ENCODE peak calls at places on chromosomes 5 and 9, in five cellular contexts. One of them, this sample, is unnamed.

GRCh38 chr9:112003538-112003937 is 106.9 kb downstream of the UGCG start:
- DNase-seq in kidney: no peak
- DNase-seq in WTC11: no peak
- DNase-seq in suprapubic skin: no peak
- DNase-seq in cardiac fibroblast: no peak
- DNase-seq in this sample: no peak

GRCh38 chr5:178590141-178590923 is at the start of gene COL23A1:
- DNase-seq in kidney: peak
- DNase-seq in cardiac fibroblast: peak
- DNase-seq in suprapubic skin: no peak
- DNase-seq in WTC11: peak
- DNase-seq in this sample: peak

GRCh38 chr5:174431504-174431903 is 292.9 kb upstream of the MSX2 start:
- DNase-seq in cardiac fibroblast: no peak
- DNase-seq in kidney: no peak
- DNase-seq in suprapubic skin: no peak
- DNase-seq in WTC11: no peak
- DNase-seq in this sample: no peak

GRCh38 chr5:83472508-83473343 is 1.2 kb downstream of the VCAN start:
- DNase-seq in WTC11: peak
- DNase-seq in kidney: peak
- DNase-seq in cardiac fibroblast: peak
- DNase-seq in suprapubic skin: peak
- DNase-seq in this sample: peak

GRCh38 chr5:106376522-106376921 is 1294.2 kb downstream of the EFNA5 start:
- DNase-seq in cardiac fibroblast: peak
- DNase-seq in kidney: no peak
- DNase-seq in WTC11: no peak
- DNase-seq in suprapubic skin: no peak
- DNase-seq in this sample: no peak

GRCh38 chr9:129609486-129610192 is 11.3 kb downstream of the C9orf50 start:
- DNase-seq in WTC11: no peak
- DNase-seq in suprapubic skin: no peak
- DNase-seq in kidney: peak
- DNase-seq in cardiac fibroblast: peak
- DNase-seq in this sample: peak

GRCh38 chr5:118017536-118017935 is 970.8 kb downstream of the DTWD2 start:
- DNase-seq in suprapubic skin: no peak
- DNase-seq in WTC11: no peak
- DNase-seq in kidney: no peak
- DNase-seq in cardiac fibroblast: no peak
- DNase-seq in this sample: no peak

GRCh38 chr5:22780756-22781155 is 72.4 kb downstream of the CDH12 start:
- DNase-seq in WTC11: no peak
- DNase-seq in kidney: no peak
- DNase-seq in cardiac fibroblast: no peak
- DNase-seq in suprapubic skin: no peak
- DNase-seq in this sample: no peak

GRCh38 chr5:16884595-16884994 is 51.5 kb downstream of the MYO10 start:
- DNase-seq in cardiac fibroblast: no peak
- DNase-seq in suprapubic skin: no peak
- DNase-seq in kidney: no peak
- DNase-seq in WTC11: no peak
- DNase-seq in this sample: no peak

GRCh38 chr9:136981588-136982231 is 1.1 kb upstream of the LCNL1 start:
- DNase-seq in suprapubic skin: no peak
- DNase-seq in cardiac fibroblast: no peak
- DNase-seq in WTC11: no peak
- DNase-seq in kidney: peak
- DNase-seq in this sample: peak

GRCh38 chr5:180128671-180129261 is 57.2 kb upstream of the RNF130 start:
- DNase-seq in kidney: peak
- DNase-seq in WTC11: no peak
- DNase-seq in cardiac fibroblast: no peak
- DNase-seq in suprapubic skin: peak
- DNase-seq in this sample: no peak
- TF ChIP-seq CTCF in kidney: no peak
- TF ChIP-seq CTCF in WTC11: no peak
- TF ChIP-seq CTCF in cardiac fibroblast: no peak
- TF ChIP-seq CTCF in suprapubic skin: no peak
- TF ChIP-seq CTCF in this sample: no peak

DNA sequence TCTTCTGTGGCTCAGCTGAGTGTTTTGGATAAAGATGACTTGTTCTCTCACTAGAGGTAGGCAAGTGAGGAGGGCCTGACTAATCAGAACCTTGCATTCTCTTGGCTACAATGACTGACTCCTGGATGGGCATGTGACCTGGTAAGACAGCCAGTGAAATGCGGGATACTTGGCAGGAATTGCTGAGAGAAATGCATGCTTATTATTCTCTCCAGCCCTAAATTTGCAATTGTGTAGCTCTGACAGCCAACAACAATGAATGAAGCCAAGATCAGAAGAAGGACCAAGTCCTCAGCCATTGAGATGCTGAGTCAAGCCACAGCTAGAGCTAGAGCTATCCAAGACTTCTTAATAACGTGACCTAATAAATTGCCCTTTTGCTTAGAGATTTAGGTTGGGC is 490.6 kb upstream of the ZNF608 start:
- DNase-seq in cardiac fibroblast: no peak
- DNase-seq in WTC11: no peak
- DNase-seq in kidney: no peak
- DNase-seq in suprapubic skin: no peak
- DNase-seq in this sample: no peak
- TF ChIP-seq CTCF in cardiac fibroblast: no peak
- TF ChIP-seq CTCF in WTC11: no peak
- TF ChIP-seq CTCF in kidney: no peak
- TF ChIP-seq CTCF in suprapubic skin: no peak
- TF ChIP-seq CTCF in this sample: no peak

GRCh38 chr5:55037046-55037771 is 13.2 kb downstream of the GZMK start:
- DNase-seq in suprapubic skin: no peak
- DNase-seq in WTC11: peak
- DNase-seq in kidney: no peak
- DNase-seq in cardiac fibroblast: no peak
- DNase-seq in this sample: no peak
- TF ChIP-seq CTCF in suprapubic skin: no peak
- TF ChIP-seq CTCF in WTC11: no peak
- TF ChIP-seq CTCF in kidney: no peak
- TF ChIP-seq CTCF in cardiac fibroblast: peak
- TF ChIP-seq CTCF in this sample: no peak

DNA sequence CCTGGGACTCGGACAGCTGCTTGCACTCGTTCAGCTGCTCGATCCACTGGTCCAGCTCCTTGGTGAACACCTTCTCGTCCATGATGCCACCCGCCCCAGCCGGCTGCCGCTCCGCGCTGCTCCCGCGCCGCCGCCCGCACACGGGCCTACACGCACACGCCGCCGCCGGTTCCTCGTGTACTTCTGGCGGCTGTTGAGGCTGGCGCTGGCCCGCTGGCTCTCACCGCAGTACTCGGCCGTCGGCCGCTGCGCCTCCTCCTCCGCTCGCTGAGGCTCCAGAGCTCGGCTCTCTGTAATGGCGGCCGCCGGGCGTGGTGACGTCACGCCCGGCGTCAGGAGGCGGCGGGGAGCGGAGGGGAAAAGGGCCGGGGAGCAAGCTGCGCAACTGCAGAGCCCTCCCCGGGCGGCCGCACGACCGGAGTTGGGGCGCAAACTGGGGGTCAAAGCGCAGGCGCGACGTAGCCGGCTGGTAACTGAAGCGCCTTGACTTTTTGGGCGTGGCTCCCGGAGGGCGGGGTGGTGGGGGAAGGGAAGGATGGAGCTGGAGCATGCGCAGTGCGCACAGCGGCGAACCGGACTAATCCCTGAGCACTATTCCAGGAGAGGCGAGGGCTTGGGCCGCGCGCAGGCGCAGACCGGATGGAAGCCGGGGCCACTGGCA is at the start of gene PPP2CA:
- DNase-seq in WTC11: peak
- DNase-seq in kidney: peak
- DNase-seq in cardiac fibroblast: peak
- DNase-seq in suprapubic skin: peak
- DNase-seq in this sample: peak
- TF ChIP-seq CTCF in WTC11: no peak
- TF ChIP-seq CTCF in kidney: no peak
- TF ChIP-seq CTCF in cardiac fibroblast: no peak
- TF ChIP-seq CTCF in suprapubic skin: no peak
- TF ChIP-seq CTCF in this sample: no peak

DNA sequence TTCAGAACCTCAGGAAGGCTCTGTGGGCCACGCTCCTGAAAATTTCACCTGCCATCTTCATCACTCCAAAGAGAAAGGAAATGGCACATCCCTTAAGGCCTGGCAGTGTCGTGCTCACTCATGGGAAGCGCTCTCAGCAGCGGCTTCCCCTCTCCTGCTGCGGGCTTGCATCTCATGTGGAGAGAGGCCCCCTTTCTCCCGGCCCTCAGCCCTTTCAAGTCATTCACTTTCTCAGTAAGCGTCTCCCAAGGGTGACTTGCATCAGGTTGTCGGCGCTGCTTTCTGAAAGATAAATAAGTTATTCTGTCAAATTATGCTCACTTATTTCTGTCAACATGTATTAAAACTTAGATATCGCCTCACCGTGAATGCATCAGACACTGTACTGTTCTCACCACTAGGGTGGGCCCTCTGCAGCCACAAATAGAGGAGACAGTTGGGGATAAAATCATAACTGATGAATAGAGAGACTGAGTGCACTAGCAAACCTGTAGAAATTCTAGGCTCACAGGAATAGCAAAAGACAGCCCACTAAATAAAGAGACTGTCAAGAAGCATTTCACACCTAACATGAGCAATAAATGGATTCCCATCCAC is 174.6 kb downstream of the RFK start:
- DNase-seq in cardiac fibroblast: peak
- DNase-seq in suprapubic skin: no peak
- DNase-seq in WTC11: no peak
- DNase-seq in kidney: no peak
- DNase-seq in this sample: no peak
- TF ChIP-seq CTCF in cardiac fibroblast: peak
- TF ChIP-seq CTCF in suprapubic skin: no peak
- TF ChIP-seq CTCF in WTC11: peak
- TF ChIP-seq CTCF in kidney: no peak
- TF ChIP-seq CTCF in this sample: peak

DNA sequence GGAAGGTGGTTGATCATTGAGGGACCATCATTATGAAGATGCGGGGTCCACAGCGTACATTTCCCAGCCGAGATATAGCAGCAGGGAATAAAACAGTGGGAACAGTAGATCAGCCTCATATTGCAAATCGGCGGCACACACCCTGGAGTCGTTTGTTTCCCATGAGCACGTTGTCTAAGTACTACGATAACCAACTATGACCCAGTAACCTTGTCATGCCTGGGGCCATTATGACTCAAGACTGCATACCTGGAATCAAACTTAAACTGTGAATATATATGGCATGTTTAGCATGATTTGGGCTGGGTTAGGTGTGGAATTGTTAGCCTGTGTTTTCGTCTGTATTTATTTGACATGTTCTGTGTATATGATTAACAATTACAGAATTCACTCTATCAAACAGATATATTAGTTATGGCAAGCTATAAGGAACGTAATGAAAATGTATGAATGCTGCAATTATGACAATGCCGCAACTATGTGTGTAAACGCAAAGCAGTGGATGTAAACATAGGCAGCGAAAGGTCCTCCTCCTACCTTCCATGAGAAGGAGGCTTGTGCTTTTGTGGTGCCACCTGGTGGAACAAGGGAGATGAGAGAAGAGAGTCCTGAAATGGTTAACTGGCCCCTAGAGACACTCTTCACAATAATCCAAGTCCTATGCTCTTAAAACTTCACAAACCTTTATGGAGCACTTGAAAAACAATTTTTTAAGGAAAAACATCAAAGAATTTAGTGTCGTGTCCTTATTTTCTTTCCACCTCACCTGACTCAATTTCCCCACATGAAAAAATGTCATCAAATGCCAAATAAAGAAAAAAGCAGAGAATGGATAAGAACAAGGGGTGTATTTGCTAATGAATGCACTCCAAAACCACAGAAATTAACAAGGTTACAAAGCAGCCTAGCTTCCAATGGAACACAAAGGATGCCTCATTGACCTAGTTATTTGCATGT is 47.1 kb downstream of the SEMA5A start:
- DNase-seq in cardiac fibroblast: peak
- DNase-seq in kidney: no peak
- DNase-seq in WTC11: peak
- DNase-seq in suprapubic skin: no peak
- DNase-seq in this sample: no peak
- TF ChIP-seq CTCF in cardiac fibroblast: peak
- TF ChIP-seq CTCF in kidney: peak
- TF ChIP-seq CTCF in WTC11: no peak
- TF ChIP-seq CTCF in suprapubic skin: no peak
- TF ChIP-seq CTCF in this sample: peak

GRCh38 chr5:82142217-82142841 is 135.8 kb downstream of the RPS23 start:
- DNase-seq in WTC11: no peak
- DNase-seq in suprapubic skin: no peak
- DNase-seq in kidney: no peak
- DNase-seq in cardiac fibroblast: no peak
- DNase-seq in this sample: no peak

GRCh38 chr5:82137205-82137604 is 140.9 kb downstream of the RPS23 start:
- DNase-seq in cardiac fibroblast: no peak
- DNase-seq in WTC11: no peak
- DNase-seq in suprapubic skin: no peak
- DNase-seq in kidney: no peak
- DNase-seq in this sample: no peak

GRCh38 chr5:82147860-82148573 is 130.1 kb downstream of the RPS23 start:
- DNase-seq in kidney: no peak
- DNase-seq in suprapubic skin: no peak
- DNase-seq in cardiac fibroblast: peak
- DNase-seq in WTC11: no peak
- DNase-seq in this sample: no peak

DNA sequence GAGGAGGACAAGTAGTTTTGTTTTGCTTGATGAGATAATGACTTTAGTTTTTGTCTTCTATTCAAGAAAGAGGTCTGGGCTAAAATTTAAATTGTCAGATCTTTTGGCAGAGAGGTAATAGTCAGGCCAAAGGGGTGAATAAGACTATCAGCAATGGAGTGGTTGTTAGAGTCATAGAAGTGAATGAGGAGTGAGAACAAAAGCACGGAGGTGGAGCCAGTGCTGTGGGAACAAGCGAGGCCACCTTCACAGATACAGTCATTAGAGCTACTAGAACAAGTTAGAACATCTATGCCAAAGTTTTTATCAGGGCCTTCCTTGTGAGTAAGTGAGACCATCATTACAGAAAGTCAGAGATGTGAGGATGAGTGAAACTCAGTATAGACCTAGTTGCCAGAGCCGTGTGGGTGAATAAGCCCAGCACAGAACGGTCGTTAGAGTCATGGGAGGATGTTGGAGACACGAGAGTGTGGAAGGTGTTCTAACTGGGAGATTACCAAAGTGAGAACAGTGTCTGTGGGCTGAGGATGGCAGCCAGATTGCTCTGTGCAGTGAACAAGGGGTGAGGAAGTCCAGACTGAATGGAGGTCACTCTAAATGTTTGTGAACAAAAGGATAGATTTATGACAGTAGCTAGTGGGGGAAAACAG is 135.1 kb downstream of the RPS23 start:
- DNase-seq in kidney: no peak
- DNase-seq in suprapubic skin: no peak
- DNase-seq in cardiac fibroblast: no peak
- DNase-seq in WTC11: no peak
- DNase-seq in this sample: no peak
- TF ChIP-seq CTCF in kidney: no peak
- TF ChIP-seq CTCF in suprapubic skin: no peak
- TF ChIP-seq CTCF in cardiac fibroblast: no peak
- TF ChIP-seq CTCF in WTC11: no peak
- TF ChIP-seq CTCF in this sample: no peak